ENCODE peak calls at places on chromosomes 16 and 17, in seven cellular contexts. One of them, this sample, is unnamed.

GRCh38 chr16:50376997-50377396 is 8.2 kb upstream of the BRD7 start:
- DNase-seq in IMR-90: no peak
- DNase-seq in CD8-positive, alpha-beta T cell: no peak
- DNase-seq in neural progenitor cell: no peak
- DNase-seq in lung: no peak
- DNase-seq in mucosa of descending colon: no peak
- DNase-seq in OCI-LY7: no peak
- DNase-seq in this sample: no peak

GRCh38 chr17:80348551-80349436 is 66.2 kb upstream of the ENDOV start:
- DNase-seq in CD8-positive, alpha-beta T cell: no peak
- DNase-seq in mucosa of descending colon: no peak
- DNase-seq in OCI-LY7: no peak
- DNase-seq in lung: no peak
- DNase-seq in IMR-90: peak
- DNase-seq in neural progenitor cell: no peak
- DNase-seq in this sample: no peak

GRCh38 chr16:13176711-13177110 is 275.3 kb downstream of the SHISA9 start:
- DNase-seq in neural progenitor cell: no peak
- DNase-seq in mucosa of descending colon: no peak
- DNase-seq in IMR-90: no peak
- DNase-seq in lung: no peak
- DNase-seq in OCI-LY7: no peak
- DNase-seq in CD8-positive, alpha-beta T cell: no peak
- DNase-seq in this sample: no peak

GRCh38 chr16:27432600-27432957 is 30.6 kb downstream of the IL21R start:
- DNase-seq in IMR-90: peak
- DNase-seq in OCI-LY7: no peak
- DNase-seq in lung: peak
- DNase-seq in CD8-positive, alpha-beta T cell: peak
- DNase-seq in mucosa of descending colon: no peak
- DNase-seq in neural progenitor cell: no peak
- DNase-seq in this sample: peak

GRCh38 chr17:13721705-13722104 is 120.0 kb upstream of the HS3ST3A1 start:
- DNase-seq in mucosa of descending colon: no peak
- DNase-seq in neural progenitor cell: no peak
- DNase-seq in OCI-LY7: no peak
- DNase-seq in lung: no peak
- DNase-seq in CD8-positive, alpha-beta T cell: no peak
- DNase-seq in IMR-90: no peak
- DNase-seq in this sample: no peak

GRCh38 chr17:43645765-43646481 is 15.8 kb downstream of the MEOX1 start:
- DNase-seq in CD8-positive, alpha-beta T cell: no peak
- DNase-seq in neural progenitor cell: peak
- DNase-seq in mucosa of descending colon: peak
- DNase-seq in IMR-90: no peak
- DNase-seq in OCI-LY7: no peak
- DNase-seq in lung: peak
- DNase-seq in this sample: peak

GRCh38 chr17:32491371-32492280 is 4.8 kb downstream of the CDK5R1 start:
- DNase-seq in mucosa of descending colon: no peak
- DNase-seq in CD8-positive, alpha-beta T cell: no peak
- DNase-seq in OCI-LY7: no peak
- DNase-seq in IMR-90: no peak
- DNase-seq in lung: no peak
- DNase-seq in neural progenitor cell: no peak
- DNase-seq in this sample: no peak

GRCh38 chr17:21357281-21357680 is 18.9 kb upstream of the KCNJ12 start:
- DNase-seq in neural progenitor cell: no peak
- DNase-seq in lung: no peak
- DNase-seq in OCI-LY7: no peak
- DNase-seq in IMR-90: no peak
- DNase-seq in CD8-positive, alpha-beta T cell: no peak
- DNase-seq in mucosa of descending colon: no peak
- DNase-seq in this sample: no peak

GRCh38 chr17:41965694-41966375 is 760 bp upstream of the CNP start:
- DNase-seq in OCI-LY7: peak
- DNase-seq in lung: peak
- DNase-seq in mucosa of descending colon: peak
- DNase-seq in neural progenitor cell: peak
- DNase-seq in CD8-positive, alpha-beta T cell: peak
- DNase-seq in IMR-90: peak
- DNase-seq in this sample: peak

GRCh38 chr17:17561408-17562144 is 29.9 kb downstream of the PEMT start:
- DNase-seq in neural progenitor cell: no peak
- DNase-seq in lung: peak
- DNase-seq in mucosa of descending colon: peak
- DNase-seq in CD8-positive, alpha-beta T cell: no peak
- DNase-seq in IMR-90: no peak
- DNase-seq in OCI-LY7: no peak
- DNase-seq in this sample: no peak

GRCh38 chr16:83701494-83701893 is 106.3 kb upstream of the HSBP1 start:
- DNase-seq in OCI-LY7: peak
- DNase-seq in neural progenitor cell: peak
- DNase-seq in lung: peak
- DNase-seq in CD8-positive, alpha-beta T cell: no peak
- DNase-seq in mucosa of descending colon: peak
- DNase-seq in IMR-90: peak
- DNase-seq in this sample: peak

GRCh38 chr17:78766225-78766624 is 15.8 kb downstream of the CYTH1 start:
- DNase-seq in neural progenitor cell: no peak
- DNase-seq in IMR-90: no peak
- DNase-seq in mucosa of descending colon: no peak
- DNase-seq in lung: no peak
- DNase-seq in OCI-LY7: no peak
- DNase-seq in CD8-positive, alpha-beta T cell: no peak
- DNase-seq in this sample: no peak

GRCh38 chr16:35599429-35600165 is 2140.2 kb downstream of the TP53TG3F start:
- DNase-seq in mucosa of descending colon: no peak
- DNase-seq in lung: no peak
- DNase-seq in OCI-LY7: no peak
- DNase-seq in neural progenitor cell: no peak
- DNase-seq in CD8-positive, alpha-beta T cell: no peak
- DNase-seq in IMR-90: no peak
- DNase-seq in this sample: no peak

GRCh38 chr16:12625716-12626115 is 178.0 kb downstream of the CPPED1 start:
- DNase-seq in lung: no peak
- DNase-seq in CD8-positive, alpha-beta T cell: no peak
- DNase-seq in IMR-90: no peak
- DNase-seq in mucosa of descending colon: no peak
- DNase-seq in neural progenitor cell: no peak
- DNase-seq in OCI-LY7: no peak
- DNase-seq in this sample: no peak

GRCh38 chr16:87603684-87604571 is 1.6 kb downstream of the JPH3 start:
- DNase-seq in neural progenitor cell: peak
- DNase-seq in CD8-positive, alpha-beta T cell: no peak
- DNase-seq in mucosa of descending colon: no peak
- DNase-seq in IMR-90: no peak
- DNase-seq in lung: no peak
- DNase-seq in OCI-LY7: no peak
- DNase-seq in this sample: no peak

GRCh38 chr16:87602005-87602790 is at the start of gene JPH3:
- DNase-seq in lung: no peak
- DNase-seq in IMR-90: no peak
- DNase-seq in neural progenitor cell: peak
- DNase-seq in CD8-positive, alpha-beta T cell: no peak
- DNase-seq in OCI-LY7: no peak
- DNase-seq in mucosa of descending colon: no peak
- DNase-seq in this sample: no peak

GRCh38 chr16:87604572-87605135 is 2.3 kb downstream of the JPH3 start:
- DNase-seq in IMR-90: no peak
- DNase-seq in neural progenitor cell: no peak
- DNase-seq in lung: no peak
- DNase-seq in mucosa of descending colon: no peak
- DNase-seq in OCI-LY7: no peak
- DNase-seq in CD8-positive, alpha-beta T cell: no peak
- DNase-seq in this sample: no peak

GRCh38 chr16:87601322-87602004 is 845 bp upstream of the JPH3 start:
- DNase-seq in IMR-90: no peak
- DNase-seq in OCI-LY7: no peak
- DNase-seq in mucosa of descending colon: no peak
- DNase-seq in lung: no peak
- DNase-seq in CD8-positive, alpha-beta T cell: no peak
- DNase-seq in neural progenitor cell: peak
- DNase-seq in this sample: no peak

GRCh38 chr16:87602821-87603683 is 744 bp downstream of the JPH3 start:
- DNase-seq in mucosa of descending colon: no peak
- DNase-seq in neural progenitor cell: peak
- DNase-seq in CD8-positive, alpha-beta T cell: no peak
- DNase-seq in IMR-90: no peak
- DNase-seq in OCI-LY7: no peak
- DNase-seq in lung: no peak
- DNase-seq in this sample: peak
- H3K4me3 ChIP-seq in mucosa of descending colon: no peak
- H3K4me3 ChIP-seq in neural progenitor cell: peak
- H3K4me3 ChIP-seq in CD8-positive, alpha-beta T cell: no peak
- H3K4me3 ChIP-seq in IMR-90: no peak
- H3K4me3 ChIP-seq in OCI-LY7: no peak
- H3K4me3 ChIP-seq in lung: no peak
- H3K4me3 ChIP-seq in this sample: no peak

DNA sequence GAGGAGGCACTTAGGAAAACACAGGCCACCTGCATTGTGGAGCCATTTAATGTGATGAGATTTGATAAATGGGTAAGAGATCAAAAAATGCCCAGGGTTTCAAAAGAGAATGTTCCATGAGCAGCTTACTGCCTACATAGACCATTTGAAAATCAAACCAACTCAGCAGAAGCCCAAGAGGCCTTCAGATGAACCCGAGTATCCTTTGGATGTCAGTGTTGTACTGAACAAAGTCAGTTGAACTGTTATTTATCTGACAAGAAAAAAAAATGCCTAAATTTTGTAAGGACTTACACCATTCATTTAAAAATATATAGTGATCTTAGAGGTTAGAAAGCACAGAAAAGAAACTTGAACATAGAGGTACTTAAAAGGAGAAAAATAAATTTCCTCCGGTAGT is 381.7 kb downstream of the ZFHX3 start:
- DNase-seq in IMR-90: peak
- DNase-seq in neural progenitor cell: peak
- DNase-seq in CD8-positive, alpha-beta T cell: no peak
- DNase-seq in lung: no peak
- DNase-seq in OCI-LY7: peak
- DNase-seq in mucosa of descending colon: no peak
- DNase-seq in this sample: peak
- H3K4me3 ChIP-seq in IMR-90: no peak
- H3K4me3 ChIP-seq in neural progenitor cell: peak
- H3K4me3 ChIP-seq in CD8-positive, alpha-beta T cell: no peak
- H3K4me3 ChIP-seq in lung: no peak
- H3K4me3 ChIP-seq in OCI-LY7: peak
- H3K4me3 ChIP-seq in mucosa of descending colon: no peak
- H3K4me3 ChIP-seq in this sample: no peak

DNA sequence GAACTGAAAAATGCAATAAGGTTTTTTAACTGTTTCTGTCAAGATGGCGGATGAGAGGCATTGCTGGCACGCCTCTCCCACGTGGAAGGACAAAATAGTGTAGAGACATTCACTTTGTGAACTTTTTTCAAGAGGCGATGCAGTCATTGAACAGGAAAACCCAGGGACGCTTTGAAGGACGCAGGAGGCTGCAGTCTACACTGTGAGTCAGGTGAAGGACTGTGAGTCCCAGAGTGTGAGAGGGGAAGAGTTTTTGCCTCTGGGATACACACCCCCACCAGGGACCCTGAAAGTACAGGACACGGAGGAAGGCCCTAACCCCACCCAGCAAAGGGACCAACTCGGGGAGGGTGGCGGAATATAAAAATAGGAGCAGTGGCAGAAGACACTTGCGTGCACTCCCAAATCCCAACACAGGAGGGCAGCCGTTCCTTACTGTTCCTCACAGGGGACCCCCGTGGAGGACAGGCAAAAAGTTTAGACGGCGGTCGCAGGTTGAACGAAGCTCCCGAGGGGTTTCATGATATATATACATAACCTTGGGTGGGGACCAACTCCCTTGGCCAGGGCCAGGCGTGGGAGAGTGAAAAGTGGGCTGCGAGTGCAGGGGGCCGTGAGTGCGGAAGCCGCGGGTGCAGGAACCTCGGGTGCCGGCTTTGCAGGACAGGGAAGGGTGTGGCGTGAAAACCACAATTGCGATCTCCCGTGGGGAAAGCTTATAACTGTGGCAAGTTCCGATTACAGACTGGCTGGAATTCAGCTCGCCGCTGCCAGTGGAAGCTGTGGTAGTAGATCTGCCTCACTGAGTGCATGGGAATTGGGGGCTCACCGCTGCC is 82.0 kb upstream of the ALOX12 start:
- DNase-seq in lung: peak
- DNase-seq in CD8-positive, alpha-beta T cell: peak
- DNase-seq in mucosa of descending colon: peak
- DNase-seq in OCI-LY7: peak
- DNase-seq in neural progenitor cell: peak
- DNase-seq in IMR-90: peak
- DNase-seq in this sample: peak
- H3K4me3 ChIP-seq in lung: no peak
- H3K4me3 ChIP-seq in CD8-positive, alpha-beta T cell: peak
- H3K4me3 ChIP-seq in mucosa of descending colon: no peak
- H3K4me3 ChIP-seq in OCI-LY7: no peak
- H3K4me3 ChIP-seq in neural progenitor cell: no peak
- H3K4me3 ChIP-seq in IMR-90: no peak
- H3K4me3 ChIP-seq in this sample: no peak

GRCh38 chr17:5588584-5588983 is 4.3 kb upstream of the NLRP1 start:
- DNase-seq in IMR-90: no peak
- DNase-seq in neural progenitor cell: no peak
- DNase-seq in CD8-positive, alpha-beta T cell: no peak
- DNase-seq in mucosa of descending colon: no peak
- DNase-seq in lung: no peak
- DNase-seq in OCI-LY7: no peak
- DNase-seq in this sample: no peak

GRCh38 chr17:5592382-5592781 is 8.1 kb upstream of the NLRP1 start:
- DNase-seq in neural progenitor cell: peak
- DNase-seq in mucosa of descending colon: no peak
- DNase-seq in CD8-positive, alpha-beta T cell: no peak
- DNase-seq in lung: no peak
- DNase-seq in OCI-LY7: peak
- DNase-seq in IMR-90: peak
- DNase-seq in this sample: peak

GRCh38 chr17:5595831-5596230 is 11.5 kb upstream of the NLRP1 start:
- DNase-seq in OCI-LY7: no peak
- DNase-seq in IMR-90: no peak
- DNase-seq in CD8-positive, alpha-beta T cell: no peak
- DNase-seq in mucosa of descending colon: no peak
- DNase-seq in neural progenitor cell: no peak
- DNase-seq in lung: no peak
- DNase-seq in this sample: no peak

GRCh38 chr17:5587431-5588032 is 3.2 kb upstream of the NLRP1 start:
- DNase-seq in IMR-90: peak
- DNase-seq in CD8-positive, alpha-beta T cell: peak
- DNase-seq in lung: peak
- DNase-seq in mucosa of descending colon: peak
- DNase-seq in OCI-LY7: peak
- DNase-seq in neural progenitor cell: peak
- DNase-seq in this sample: peak

DNA sequence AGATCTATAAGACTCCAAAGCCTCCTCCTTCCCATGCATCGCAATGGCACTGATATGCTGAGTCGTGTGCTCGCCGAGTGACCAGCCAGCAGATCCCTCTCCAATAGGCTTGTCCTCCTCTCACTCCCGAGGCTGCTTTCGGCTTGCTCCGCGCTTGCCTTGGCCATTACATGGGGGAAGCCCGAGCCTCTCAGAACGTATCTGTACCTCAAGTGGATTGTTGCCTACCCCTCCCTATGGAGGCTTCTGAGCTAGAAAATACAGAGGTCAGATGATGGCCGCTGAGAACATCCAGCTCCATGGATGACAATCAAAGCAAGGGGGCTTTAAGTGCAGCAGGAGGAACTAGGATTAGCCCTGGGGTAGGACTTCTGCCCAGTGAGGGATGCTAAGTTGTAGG is 7.7 kb upstream of the NLRP1 start:
- DNase-seq in lung: no peak
- DNase-seq in mucosa of descending colon: no peak
- DNase-seq in neural progenitor cell: no peak
- DNase-seq in IMR-90: no peak
- DNase-seq in CD8-positive, alpha-beta T cell: no peak
- DNase-seq in OCI-LY7: no peak
- DNase-seq in this sample: no peak
- H3K4me3 ChIP-seq in lung: no peak
- H3K4me3 ChIP-seq in mucosa of descending colon: no peak
- H3K4me3 ChIP-seq in neural progenitor cell: no peak
- H3K4me3 ChIP-seq in IMR-90: no peak
- H3K4me3 ChIP-seq in CD8-positive, alpha-beta T cell: no peak
- H3K4me3 ChIP-seq in OCI-LY7: no peak
- H3K4me3 ChIP-seq in this sample: no peak